ENCODE peak calls at places on chromosomes 2 and 18, in nine cellular contexts. M, F, D, W, Z, G, P, A and C are unnamed samples.

GRCh38 chr2:63544017-63544627 is 44.2 kb downstream of the WDPCP start:
- DNase-seq in W (no peak), M (peak; percentile 28), G (no peak), D (peak; percentile 45), A (no peak), Z (no peak), P (peak; percentile 30), F (no peak), C (no peak)

GRCh38 chr2:86000938-86001312 is 104.8 kb downstream of the POLR1A start:
- DNase-seq in M (no peak), P (no peak), A (no peak), Z (no peak), W (no peak), D (no peak), G (no peak), F (no peak), C (no peak)

GRCh38 chr18:62710417-62710816 is 4.9 kb upstream of the PHLPP1 start:
- DNase-seq in P (no peak), W (no peak), Z (no peak), F (no peak), M (peak; percentile 43), D (no peak), A (no peak), G (no peak), C (no peak)

GRCh38 chr18:2906522-2907458 is 60.0 kb downstream of the EMILIN2 start:
- DNase-seq in F (peak; percentile 85), Z (peak; percentile 46), G (peak; percentile 64), P (peak; percentile 23), M (peak; percentile 31), A (peak; percentile 55), D (peak; percentile 40), W (peak; percentile 33), C (peak; percentile 42)

GRCh38 chr18:37403100-37403781 is 162.4 kb downstream of the CELF4 start:
- DNase-seq in Z (no peak), W (peak; percentile 34), M (peak; percentile 17), D (peak; percentile 91), P (no peak), G (peak; percentile 15), F (no peak), A (peak; percentile 62), C (no peak)

GRCh38 chr18:6543330-6543908 is 128.7 kb upstream of the L3MBTL4 start:
- DNase-seq in W (no peak), G (no peak), F (no peak), Z (no peak), A (no peak), D (peak; percentile 70), M (peak; percentile 72), P (peak; percentile 19), C (no peak)

GRCh38 chr2:70344195-70344594 is 42.3 kb upstream of the FAM136A start:
- DNase-seq in D (no peak), M (peak; percentile 89), Z (no peak), W (no peak), P (no peak), F (no peak), A (no peak), G (no peak), C (no peak)

GRCh38 chr18:58850784-58851469 is 13.8 kb upstream of the ZNF532 start:
- DNase-seq in A (no peak), W (no peak), M (no peak), G (no peak), P (no peak), D (no peak), Z (no peak), F (no peak), C (no peak)

GRCh38 chr2:111634050-111634784 is 249.8 kb downstream of the ANAPC1 start:
- DNase-seq in W (no peak), D (peak; percentile 38), M (no peak), F (no peak), G (no peak), Z (no peak), P (no peak), A (no peak), C (no peak)

GRCh38 chr18:77082316-77082715 is 50.3 kb downstream of the MBP start:
- DNase-seq in G (no peak), A (no peak), P (no peak), F (no peak), D (no peak), Z (no peak), M (no peak), W (no peak), C (no peak)

GRCh38 chr2:15281681-15282080 is 279.5 kb downstream of the NBAS start:
- DNase-seq in G (no peak), M (no peak), W (no peak), Z (no peak), A (no peak), P (no peak), F (no peak), D (no peak), C (no peak)

GRCh38 chr2:163467206-163467605 is 268.6 kb downstream of the FIGN start:
- DNase-seq in M (no peak), A (no peak), G (no peak), P (no peak), F (no peak), D (no peak), Z (no peak), W (no peak), C (no peak)

GRCh38 chr2:168160897-168161296 is 86.5 kb downstream of the STK39 start:
- DNase-seq in A (no peak), W (no peak), M (peak; percentile 48), F (peak; percentile 28), D (no peak), G (no peak), Z (no peak), P (peak; percentile 20), C (no peak)

GRCh38 chr2:217927601-217928323 is 75.0 kb downstream of the TNS1 start:
- DNase-seq in M (no peak), G (no peak), A (no peak), P (no peak), Z (no peak), W (no peak), F (no peak), D (no peak), C (no peak)
- H3K4me1 ChIP-seq in M (no peaks in the 10 kb centered on the region), G (no peaks in the 10 kb centered on the region), A (peaks cover 95% of the 10 kb centered on the region), P (no peaks in the 10 kb centered on the region), Z (no peaks in the 10 kb centered on the region), W (peaks cover 89% of the 10 kb centered on the region), F (no peaks in the 10 kb centered on the region), D (peaks cover 18% of the 10 kb centered on the region), C (peaks cover 20% of the 10 kb centered on the region)

DNA sequence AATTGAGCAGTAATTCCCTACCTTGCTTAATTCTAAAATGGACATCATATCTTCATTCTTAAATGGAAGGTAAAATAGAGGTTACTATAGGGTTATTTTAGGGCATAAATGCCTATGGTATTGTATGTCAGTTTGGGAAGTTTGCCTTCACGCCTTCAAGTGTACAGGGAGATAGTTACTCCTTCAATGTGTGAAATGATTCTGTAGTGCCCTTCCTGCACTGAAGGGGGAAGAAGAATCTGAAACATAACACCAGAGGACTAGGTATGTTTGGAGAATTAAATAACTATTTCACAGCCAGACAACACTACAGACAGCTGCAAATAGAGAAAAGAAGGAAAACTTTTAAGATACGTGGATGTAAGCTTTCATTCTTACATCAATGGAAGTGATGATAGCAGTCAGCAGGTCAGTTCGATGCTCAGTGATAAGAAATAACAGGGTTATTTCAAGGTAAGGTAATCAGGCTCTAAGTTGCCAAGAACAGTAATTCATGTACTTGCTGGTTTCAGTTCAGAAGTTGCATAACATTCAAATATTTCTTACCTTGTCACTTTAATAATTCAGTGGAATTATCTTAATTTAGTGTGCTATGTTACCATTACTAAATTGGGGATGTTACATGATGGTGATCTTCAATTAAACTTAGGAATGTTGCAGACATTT is 4.0 kb downstream of the PKP4 start:
- DNase-seq in W (no peak), D (peak; percentile 30), P (no peak), G (no peak), A (no peak), M (peak; percentile 20), F (no peak), Z (no peak), C (no peak)
- TF ChIP-seq CTCF in W (no peak), D (peak; percentile 33), P (peak; percentile 23), G (no peak), A (no peak), M (peak; percentile 22), F (peak; percentile 19), Z (peak; percentile 15), C (no peak)

GRCh38 chr2:219416938-219417337 is 1.2 kb upstream of the DES start:
- DNase-seq in D (no peak), F (no peak), Z (no peak), G (no peak), W (no peak), P (no peak), M (no peak), A (no peak), C (no peak)

GRCh38 chr2:219417374-219417773 is 803 bp upstream of the DES start:
- DNase-seq in M (no peak), G (no peak), F (peak; percentile 31), Z (no peak), D (no peak), A (no peak), W (no peak), P (no peak), C (no peak)

GRCh38 chr2:219418155-219418569 is at the start of gene DES:
- DNase-seq in F (no peak), W (no peak), M (no peak), Z (no peak), A (no peak), P (no peak), G (no peak), D (peak; percentile 33), C (no peak)

GRCh38 chr2:219419331-219420197 is 1.4 kb downstream of the DES start:
- DNase-seq in P (no peak), D (no peak), F (peak; percentile 73), G (no peak), M (no peak), Z (no peak), A (no peak), W (no peak), C (no peak)

GRCh38 chr2:219418570-219419189 is 503 bp downstream of the DES start:
- DNase-seq in A (no peak), F (no peak), M (no peak), G (no peak), P (no peak), D (peak; percentile 33), Z (no peak), W (peak; percentile 18), C (no peak)
- H3K4me3 ChIP-seq in A (no peak overlapping the region), F (no peak overlapping the region), M (no peak overlapping the region), G (no peak overlapping the region), P (no peak overlapping the region), D (no peak overlapping the region), Z (peak overlapping the region; percentile 6), W (no peak overlapping the region), C (no peak overlapping the region)

GRCh38 chr2:42172566-42172965 is 3.4 kb downstream of the EML4 start:
- DNase-seq in D (no peak), A (no peak), M (no peak), P (no peak), G (no peak), F (no peak), W (no peak), Z (no peak), C (no peak)

GRCh38 chr2:42169869-42170465 is 814 bp downstream of the EML4 start:
- DNase-seq in F (no peak), G (peak; percentile 38), A (no peak), P (peak; percentile 71), Z (peak; percentile 43), D (no peak), W (no peak), M (no peak), C (no peak)

GRCh38 chr2:42171396-42171971 is 2.3 kb downstream of the EML4 start:
- DNase-seq in G (peak; percentile 30), M (no peak), P (peak; percentile 16), Z (no peak), W (no peak), F (no peak), D (no peak), A (no peak), C (no peak)

GRCh38 chr2:42170619-42171395 is 1.7 kb downstream of the EML4 start:
- DNase-seq in M (no peak), W (no peak), F (no peak), Z (no peak), A (no peak), P (peak; percentile 23), G (no peak), D (no peak), C (no peak)

GRCh38 chr2:42172020-42172419 is 2.9 kb downstream of the EML4 start:
- DNase-seq in G (no peak), M (no peak), F (no peak), P (no peak), W (no peak), Z (no peak), D (no peak), A (no peak), C (no peak)
- H3K4me1 ChIP-seq in G (peaks cover 18% of the 10 kb centered on the region), M (peaks cover 26% of the 10 kb centered on the region), F (peaks cover 12% of the 10 kb centered on the region), P (peaks cover 34% of the 10 kb centered on the region), W (peaks cover 40% of the 10 kb centered on the region), Z (peaks cover 6% of the 10 kb centered on the region), D (peaks cover 33% of the 10 kb centered on the region), A (peaks cover 29% of the 10 kb centered on the region), C (peaks cover 4% of the 10 kb centered on the region)